ENCODE peak calls at places on chromosomes 16 and 17, in eight cellular contexts. One of them, this sample, is unnamed.

GRCh38 chr16:88015806-88016140 is 64.5 kb downstream of the BANP start:
- DNase-seq in ovary: no peak
- DNase-seq in Peyer's patch: no peak
- DNase-seq in heart right ventricle: no peak
- DNase-seq in testis: no peak
- DNase-seq in PC-9: no peak
- DNase-seq in uterus: peak
- DNase-seq in CD8-positive, alpha-beta T cell: no peak
- DNase-seq in this sample: no peak

GRCh38 chr17:44084131-44084538 is 13.6 kb downstream of the G6PC3 start:
- DNase-seq in ovary: no peak
- DNase-seq in Peyer's patch: no peak
- DNase-seq in heart right ventricle: no peak
- DNase-seq in testis: no peak
- DNase-seq in PC-9: no peak
- DNase-seq in uterus: no peak
- DNase-seq in CD8-positive, alpha-beta T cell: peak
- DNase-seq in this sample: no peak

GRCh38 chr17:72635034-72635654 is 457.3 kb downstream of the SLC39A11 start:
- DNase-seq in ovary: no peak
- DNase-seq in Peyer's patch: no peak
- DNase-seq in heart right ventricle: no peak
- DNase-seq in testis: no peak
- DNase-seq in PC-9: no peak
- DNase-seq in uterus: no peak
- DNase-seq in CD8-positive, alpha-beta T cell: no peak
- DNase-seq in this sample: no peak

GRCh38 chr17:41614098-41614497 is 1.5 kb upstream of the KRT16 start:
- DNase-seq in ovary: no peak
- DNase-seq in Peyer's patch: peak
- DNase-seq in heart right ventricle: no peak
- DNase-seq in testis: no peak
- DNase-seq in PC-9: no peak
- DNase-seq in uterus: no peak
- DNase-seq in CD8-positive, alpha-beta T cell: no peak
- DNase-seq in this sample: no peak

GRCh38 chr17:20266806-20267458 is 200.4 kb downstream of the LGALS9B start:
- DNase-seq in ovary: peak
- DNase-seq in Peyer's patch: no peak
- DNase-seq in heart right ventricle: no peak
- DNase-seq in testis: no peak
- DNase-seq in PC-9: peak
- DNase-seq in uterus: peak
- DNase-seq in CD8-positive, alpha-beta T cell: no peak
- DNase-seq in this sample: no peak

GRCh38 chr17:17387461-17388362 is 84.5 kb downstream of the NT5M start:
- DNase-seq in ovary: no peak
- DNase-seq in Peyer's patch: peak
- DNase-seq in heart right ventricle: no peak
- DNase-seq in testis: no peak
- DNase-seq in PC-9: peak
- DNase-seq in uterus: no peak
- DNase-seq in CD8-positive, alpha-beta T cell: no peak
- DNase-seq in this sample: peak

GRCh38 chr17:77372444-77373297 is 231.9 kb downstream of the SEC14L1 start:
- DNase-seq in ovary: peak
- DNase-seq in Peyer's patch: peak
- DNase-seq in heart right ventricle: peak
- DNase-seq in testis: peak
- DNase-seq in PC-9: no peak
- DNase-seq in uterus: peak
- DNase-seq in CD8-positive, alpha-beta T cell: peak
- DNase-seq in this sample: peak

GRCh38 chr17:78557598-78558039 is 19.6 kb downstream of the DNAH17 start:
- DNase-seq in ovary: no peak
- DNase-seq in Peyer's patch: no peak
- DNase-seq in heart right ventricle: no peak
- DNase-seq in testis: no peak
- DNase-seq in PC-9: no peak
- DNase-seq in uterus: no peak
- DNase-seq in CD8-positive, alpha-beta T cell: no peak
- DNase-seq in this sample: no peak

GRCh38 chr17:60157487-60158040 is 7.8 kb downstream of the CA4 start:
- DNase-seq in ovary: no peak
- DNase-seq in Peyer's patch: no peak
- DNase-seq in heart right ventricle: no peak
- DNase-seq in testis: no peak
- DNase-seq in PC-9: no peak
- DNase-seq in uterus: no peak
- DNase-seq in CD8-positive, alpha-beta T cell: no peak
- DNase-seq in this sample: peak

GRCh38 chr16:75080205-75081029 is 36.2 kb downstream of the LDHD start:
- DNase-seq in ovary: no peak
- DNase-seq in Peyer's patch: no peak
- DNase-seq in heart right ventricle: no peak
- DNase-seq in testis: no peak
- DNase-seq in PC-9: no peak
- DNase-seq in uterus: no peak
- DNase-seq in CD8-positive, alpha-beta T cell: no peak
- DNase-seq in this sample: no peak

GRCh38 chr17:57718878-57719277 is 26.2 kb downstream of the CCDC182 start:
- DNase-seq in ovary: no peak
- DNase-seq in Peyer's patch: no peak
- DNase-seq in heart right ventricle: no peak
- DNase-seq in testis: no peak
- DNase-seq in PC-9: no peak
- DNase-seq in uterus: no peak
- DNase-seq in CD8-positive, alpha-beta T cell: no peak
- DNase-seq in this sample: no peak

GRCh38 chr17:77281024-77281903 is 140.5 kb downstream of the SEC14L1 start:
- DNase-seq in ovary: peak
- DNase-seq in Peyer's patch: peak
- DNase-seq in heart right ventricle: no peak
- DNase-seq in testis: peak
- DNase-seq in PC-9: peak
- DNase-seq in uterus: no peak
- DNase-seq in CD8-positive, alpha-beta T cell: peak
- DNase-seq in this sample: peak

GRCh38 chr17:45814622-45815606 is 29.8 kb upstream of the SPPL2C start:
- DNase-seq in ovary: no peak
- DNase-seq in Peyer's patch: no peak
- DNase-seq in heart right ventricle: no peak
- DNase-seq in testis: no peak
- DNase-seq in PC-9: no peak
- DNase-seq in uterus: no peak
- DNase-seq in CD8-positive, alpha-beta T cell: no peak
- DNase-seq in this sample: no peak

GRCh38 chr17:7947651-7948050 is 15.6 kb downstream of the CNTROB start:
- DNase-seq in ovary: no peak
- DNase-seq in Peyer's patch: no peak
- DNase-seq in heart right ventricle: no peak
- DNase-seq in testis: no peak
- DNase-seq in PC-9: no peak
- DNase-seq in uterus: no peak
- DNase-seq in CD8-positive, alpha-beta T cell: no peak
- DNase-seq in this sample: no peak

GRCh38 chr16:61544165-61544564 is 492.1 kb downstream of the CDH8 start:
- DNase-seq in ovary: no peak
- DNase-seq in Peyer's patch: no peak
- DNase-seq in heart right ventricle: no peak
- DNase-seq in testis: no peak
- DNase-seq in PC-9: no peak
- DNase-seq in uterus: no peak
- DNase-seq in CD8-positive, alpha-beta T cell: no peak
- DNase-seq in this sample: no peak

GRCh38 chr17:35345926-35346771 is 27.3 kb downstream of the SLFN11 start:
- DNase-seq in ovary: peak
- DNase-seq in Peyer's patch: peak
- DNase-seq in heart right ventricle: peak
- DNase-seq in testis: peak
- DNase-seq in PC-9: no peak
- DNase-seq in uterus: peak
- DNase-seq in CD8-positive, alpha-beta T cell: peak
- DNase-seq in this sample: peak
- H3K27ac ChIP-seq in ovary: no peak
- H3K27ac ChIP-seq in Peyer's patch: peak
- H3K27ac ChIP-seq in heart right ventricle: peak
- H3K27ac ChIP-seq in testis: peak
- H3K27ac ChIP-seq in PC-9: no peak
- H3K27ac ChIP-seq in uterus: peak
- H3K27ac ChIP-seq in CD8-positive, alpha-beta T cell: no peak
- H3K27ac ChIP-seq in this sample: peak

GRCh38 chr16:30070490-30070889 is 4.9 kb downstream of the ALDOA start:
- DNase-seq in ovary: no peak
- DNase-seq in Peyer's patch: no peak
- DNase-seq in heart right ventricle: no peak
- DNase-seq in testis: no peak
- DNase-seq in PC-9: no peak
- DNase-seq in uterus: no peak
- DNase-seq in CD8-positive, alpha-beta T cell: no peak
- DNase-seq in this sample: no peak
- H3K27ac ChIP-seq in ovary: no peak
- H3K27ac ChIP-seq in Peyer's patch: no peak
- H3K27ac ChIP-seq in heart right ventricle: no peak
- H3K27ac ChIP-seq in testis: peak
- H3K27ac ChIP-seq in PC-9: peak
- H3K27ac ChIP-seq in uterus: peak
- H3K27ac ChIP-seq in CD8-positive, alpha-beta T cell: no peak
- H3K27ac ChIP-seq in this sample: no peak

GRCh38 chr17:48595107-48595999 is 1.8 kb upstream of the HOXB5 start:
- DNase-seq in ovary: no peak
- DNase-seq in Peyer's patch: peak
- DNase-seq in heart right ventricle: no peak
- DNase-seq in testis: no peak
- DNase-seq in PC-9: no peak
- DNase-seq in uterus: no peak
- DNase-seq in CD8-positive, alpha-beta T cell: no peak
- DNase-seq in this sample: no peak
- H3K27ac ChIP-seq in ovary: no peak
- H3K27ac ChIP-seq in Peyer's patch: no peak
- H3K27ac ChIP-seq in heart right ventricle: no peak
- H3K27ac ChIP-seq in testis: no peak
- H3K27ac ChIP-seq in PC-9: no peak
- H3K27ac ChIP-seq in uterus: no peak
- H3K27ac ChIP-seq in CD8-positive, alpha-beta T cell: no peak
- H3K27ac ChIP-seq in this sample: peak

GRCh38 chr17:64658931-64659330 is 3.2 kb downstream of the SMURF2 start:
- DNase-seq in ovary: no peak
- DNase-seq in Peyer's patch: no peak
- DNase-seq in heart right ventricle: no peak
- DNase-seq in testis: no peak
- DNase-seq in PC-9: no peak
- DNase-seq in uterus: no peak
- DNase-seq in CD8-positive, alpha-beta T cell: no peak
- DNase-seq in this sample: no peak
- H3K27ac ChIP-seq in ovary: no peak
- H3K27ac ChIP-seq in Peyer's patch: no peak
- H3K27ac ChIP-seq in heart right ventricle: no peak
- H3K27ac ChIP-seq in testis: no peak
- H3K27ac ChIP-seq in PC-9: peak
- H3K27ac ChIP-seq in uterus: no peak
- H3K27ac ChIP-seq in CD8-positive, alpha-beta T cell: no peak
- H3K27ac ChIP-seq in this sample: peak

GRCh38 chr16:27499659-27500055 is 50.1 kb downstream of the GTF3C1 start:
- DNase-seq in ovary: no peak
- DNase-seq in Peyer's patch: no peak
- DNase-seq in heart right ventricle: peak
- DNase-seq in testis: no peak
- DNase-seq in PC-9: no peak
- DNase-seq in uterus: no peak
- DNase-seq in CD8-positive, alpha-beta T cell: no peak
- DNase-seq in this sample: no peak
- H3K27ac ChIP-seq in ovary: no peak
- H3K27ac ChIP-seq in Peyer's patch: no peak
- H3K27ac ChIP-seq in heart right ventricle: peak
- H3K27ac ChIP-seq in testis: no peak
- H3K27ac ChIP-seq in PC-9: no peak
- H3K27ac ChIP-seq in uterus: no peak
- H3K27ac ChIP-seq in CD8-positive, alpha-beta T cell: no peak
- H3K27ac ChIP-seq in this sample: no peak

DNA sequence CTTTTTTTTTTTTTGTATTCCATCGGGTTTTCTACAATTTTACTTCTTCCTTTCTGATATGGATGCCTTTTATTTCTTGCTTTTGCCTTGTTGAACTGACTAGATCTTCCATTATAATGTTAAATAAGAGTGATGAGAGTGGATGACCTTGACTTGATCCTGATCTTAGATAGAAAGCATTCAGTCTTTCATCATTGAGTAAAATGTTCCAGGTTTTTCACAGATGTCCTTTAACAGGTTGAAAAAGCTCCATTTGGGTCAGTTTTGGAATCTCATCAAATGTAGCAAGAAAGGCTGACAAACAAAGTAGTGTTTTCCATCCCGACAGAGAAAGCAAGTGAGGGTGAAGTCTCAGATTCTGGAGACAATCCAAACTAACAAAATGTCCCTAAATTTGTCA is 27.2 kb upstream of the WIPI1 start:
- DNase-seq in ovary: no peak
- DNase-seq in Peyer's patch: no peak
- DNase-seq in heart right ventricle: no peak
- DNase-seq in testis: no peak
- DNase-seq in PC-9: no peak
- DNase-seq in uterus: no peak
- DNase-seq in CD8-positive, alpha-beta T cell: no peak
- DNase-seq in this sample: no peak
- H3K27ac ChIP-seq in ovary: peak
- H3K27ac ChIP-seq in Peyer's patch: no peak
- H3K27ac ChIP-seq in heart right ventricle: no peak
- H3K27ac ChIP-seq in testis: peak
- H3K27ac ChIP-seq in PC-9: no peak
- H3K27ac ChIP-seq in uterus: no peak
- H3K27ac ChIP-seq in CD8-positive, alpha-beta T cell: no peak
- H3K27ac ChIP-seq in this sample: no peak

DNA sequence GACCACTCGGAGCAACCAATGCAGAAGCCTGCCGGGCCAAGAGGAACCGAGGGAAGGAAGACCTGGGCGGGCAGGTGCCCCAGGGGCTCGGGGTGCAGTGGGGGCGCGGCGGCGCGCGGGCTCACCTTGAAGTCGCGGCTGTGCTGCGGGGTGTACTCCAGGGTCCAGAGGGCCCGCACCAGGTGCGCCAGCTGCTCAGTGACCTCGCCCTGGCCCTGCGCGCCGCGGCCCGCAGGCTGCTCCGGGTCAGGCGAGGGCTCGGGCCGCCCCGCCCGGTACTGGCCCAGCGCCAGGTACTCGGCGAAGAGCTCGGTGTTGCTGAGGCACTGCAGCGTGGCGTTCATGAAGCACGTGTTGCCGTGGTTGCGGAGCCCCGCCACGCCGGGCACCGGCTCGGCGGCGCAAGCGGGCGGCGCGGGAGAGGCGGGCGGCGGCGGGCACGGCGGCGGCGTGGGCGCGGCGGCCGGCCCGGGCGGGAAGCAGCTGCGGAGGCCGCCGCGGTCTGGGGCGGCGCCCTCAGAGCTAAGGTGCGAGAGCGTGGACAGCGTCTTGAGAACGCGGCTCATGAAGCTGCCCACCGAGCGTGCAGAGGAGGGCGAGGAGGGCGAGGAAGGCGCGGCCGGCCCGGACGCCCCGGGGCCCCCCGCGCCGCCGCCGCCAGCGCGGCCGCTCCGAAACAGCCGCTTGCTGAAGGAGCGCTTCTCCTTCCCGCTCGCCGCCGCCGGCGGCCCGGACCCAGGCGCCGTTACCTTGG is 562 bp downstream of the USP31 start:
- DNase-seq in ovary: peak
- DNase-seq in Peyer's patch: peak
- DNase-seq in heart right ventricle: peak
- DNase-seq in testis: peak
- DNase-seq in PC-9: peak
- DNase-seq in uterus: peak
- DNase-seq in CD8-positive, alpha-beta T cell: peak
- DNase-seq in this sample: peak
- H3K27ac ChIP-seq in ovary: peak
- H3K27ac ChIP-seq in Peyer's patch: peak
- H3K27ac ChIP-seq in heart right ventricle: peak
- H3K27ac ChIP-seq in testis: peak
- H3K27ac ChIP-seq in PC-9: no peak
- H3K27ac ChIP-seq in uterus: peak
- H3K27ac ChIP-seq in CD8-positive, alpha-beta T cell: no peak
- H3K27ac ChIP-seq in this sample: peak

This sample was measured in lower lobe of right lung.